ENCODE peak calls at places on chromosomes 5 and 9, in ten cellular contexts. D is lung, S is ecto neural progenitor cell, J is DMS153, U is fibroblast of mammary gland, K is aorta, T is A549, R is neural crest cell, G is HEK293T, Z is ELR. M is an unnamed sample.

GRCh38 chr9:120891255-120891954 is 14.4 kb upstream of the PHF19 start:
- DNase-seq in U (peak), K (no peak), Z (peak), T (no peak), J (peak), S (no peak), R (no peak), G (no peak), D (no peak), M (no peak)

GRCh38 chr5:59069438-59070079 is 486.7 kb downstream of the RAB3C start:
- DNase-seq in G (no peak), T (peak), K (no peak), S (no peak), D (no peak), R (no peak), Z (peak), U (peak), J (no peak), M (no peak)

GRCh38 chr5:126579716-126580115 is 15.3 kb downstream of the ALDH7A1 start:
- DNase-seq in Z (no peak), U (no peak), D (no peak), T (no peak), G (no peak), J (no peak), K (no peak), S (no peak), R (no peak), M (no peak)

GRCh38 chr9:17928228-17928627 is 349.4 kb downstream of the SH3GL2 start:
- DNase-seq in U (no peak), S (no peak), G (no peak), K (no peak), R (no peak), J (no peak), T (no peak), D (no peak), Z (no peak), M (no peak)

GRCh38 chr9:90344013-90344412 is 298.6 kb downstream of the DIRAS2 start:
- DNase-seq in T (no peak), Z (peak), K (no peak), J (no peak), U (peak), D (no peak), S (no peak), R (no peak), G (no peak), M (no peak)

GRCh38 chr9:2933165-2934095 is 89.5 kb upstream of the PUM3 start:
- DNase-seq in R (no peak), D (no peak), S (no peak), K (peak), G (no peak), J (no peak), T (no peak), U (no peak), Z (no peak), M (peak)

GRCh38 chr5:102731704-102732103 is 23.4 kb upstream of the PAM start:
- DNase-seq in G (no peak), Z (no peak), J (no peak), U (no peak), R (no peak), T (no peak), D (no peak), S (no peak), K (no peak), M (no peak)

GRCh38 chr9:21682981-21683380 is 119.5 kb upstream of the MTAP start:
- DNase-seq in K (no peak), S (no peak), U (peak), G (no peak), R (no peak), J (no peak), D (no peak), Z (peak), T (no peak), M (no peak)

GRCh38 chr5:136000937-136001336 is 27.9 kb upstream of the TGFBI start:
- DNase-seq in K (no peak), T (no peak), D (no peak), J (no peak), G (no peak), S (no peak), U (no peak), Z (no peak), R (no peak), M (no peak)

GRCh38 chr5:172920447-172920849 is 38.8 kb upstream of the RPL26L1 start:
- DNase-seq in G (no peak), S (no peak), R (no peak), D (no peak), T (peak), U (peak), Z (peak), K (peak), J (no peak), M (no peak)

GRCh38 chr9:131739988-131740648 is at the start of gene RAPGEF1:
- DNase-seq in G (peak), K (peak), S (peak), J (no peak), R (peak), Z (peak), U (no peak), D (peak), T (no peak), M (peak)

GRCh38 chr5:103526164-103526915 is 36.2 kb downstream of the NUDT12 start:
- DNase-seq in G (no peak), Z (no peak), T (no peak), S (no peak), D (no peak), U (peak), J (no peak), K (no peak), R (no peak), M (no peak)

GRCh38 chr9:109383356-109383755 is 62.5 kb upstream of the EPB41L4B start:
- DNase-seq in K (no peak), Z (no peak), D (no peak), G (no peak), U (no peak), J (no peak), R (no peak), T (no peak), S (no peak), M (no peak)

GRCh38 chr5:173962436-173962835 is 26.5 kb upstream of the C5orf47 start:
- DNase-seq in D (no peak), G (no peak), R (no peak), S (no peak), U (no peak), K (no peak), Z (no peak), J (no peak), T (no peak), M (no peak)

GRCh38 chr5:127518319-127518621 is 830 bp downstream of the PRRC1 start:
- DNase-seq in R (no peak), S (no peak), G (no peak), J (no peak), D (no peak), T (no peak), U (peak), Z (peak), K (no peak), M (no peak)

GRCh38 chr5:35197351-35197750 is 32.9 kb downstream of the PRLR start:
- DNase-seq in D (no peak), Z (no peak), S (no peak), J (no peak), R (no peak), K (no peak), G (no peak), T (no peak), U (no peak), M (no peak)

GRCh38 chr5:1725641-1726468 is 73.8 kb downstream of the MRPL36 start:
- DNase-seq in U (no peak), S (peak), Z (no peak), R (no peak), G (no peak), J (no peak), D (no peak), K (peak), T (no peak), M (peak)

GRCh38 chr5:163385824-163386223 is 51.6 kb upstream of the CCNG1 start:
- DNase-seq in Z (no peak), R (no peak), S (no peak), U (no peak), J (no peak), G (no peak), K (no peak), D (no peak), T (no peak), M (no peak)

GRCh38 chr9:136695435-136695895 is 8.2 kb upstream of the AGPAT2 start:
- DNase-seq in U (no peak), D (peak), J (peak), K (no peak), Z (no peak), R (no peak), G (no peak), S (no peak), T (no peak), M (peak)